ENCODE peak calls at places on chromosomes 1 and 21, in six cellular contexts. P is Calu3; S is fibroblast of lung; L is CD4-positive, alpha-beta T cell; O is spleen; B is psoas muscle. H is an unnamed sample.

GRCh38 chr21:29514652-29515247 is 216.0 kb downstream of the BACH1 start:
- DNase-seq in O (no peak), P (no peak), S (no peak), L (no peak), B (no peak), H (no peak)

GRCh38 chr1:85116856-85117255 is 68.6 kb upstream of the MCOLN3 start:
- DNase-seq in P (no peak), L (no peak), S (no peak), B (no peak), O (no peak), H (no peak)

GRCh38 chr1:29123871-29124365 is at the start of gene TMEM200B:
- DNase-seq in L (no peak), P (no peak), S (no peak), B (no peak), O (no peak), H (no peak)

GRCh38 chr21:38538353-38538752 is 40.1 kb upstream of the ERG start:
- DNase-seq in L (no peak), B (no peak), O (no peak), S (no peak), P (no peak), H (peak; percentile 12)

GRCh38 chr1:182189535-182190066 is 128.1 kb upstream of the ZNF648 start:
- DNase-seq in B (no peak), S (no peak), L (no peak), P (no peak), O (no peak), H (no peak)

GRCh38 chr1:59477286-59477685 is 180.4 kb downstream of the FGGY start:
- DNase-seq in O (no peak), B (no peak), L (no peak), S (peak; percentile 71), P (peak; percentile 14), H (no peak)

GRCh38 chr1:94156226-94156625 is 35.3 kb upstream of the ABCA4 start:
- DNase-seq in O (no peak), S (no peak), B (no peak), L (no peak), P (no peak), H (no peak)

GRCh38 chr1:224640587-224640986 is 24.5 kb downstream of the CNIH3 start:
- DNase-seq in O (no peak), B (no peak), P (no peak), L (no peak), S (no peak), H (no peak)

GRCh38 chr1:236287757-236288619 is 6.2 kb upstream of the ERO1B start:
- DNase-seq in S (no peak), L (no peak), B (no peak), O (no peak), P (no peak), H (no peak)

GRCh38 chr1:153347856-153348255 is 785 bp downstream of the PGLYRP4 start:
- DNase-seq in O (no peak), B (no peak), L (no peak), S (no peak), P (no peak), H (no peak)

GRCh38 chr1:41338820-41339219 is 22.4 kb upstream of the FOXO6 start:
- DNase-seq in B (no peak), O (no peak), S (no peak), L (no peak), P (no peak), H (no peak)

GRCh38 chr21:32940079-32941014 is 85.4 kb upstream of the OLIG2 start:
- DNase-seq in S (peak; percentile 52), O (no peak), P (peak; percentile 24), L (peak; percentile 11), B (no peak), H (peak; percentile 40)

GRCh38 chr21:43734131-43734634 is 15.3 kb downstream of the PDXK start:
- DNase-seq in B (no peak), O (no peak), S (no peak), P (peak; percentile 15), L (no peak), H (no peak)

GRCh38 chr1:45093334-45093733 is 81.3 kb downstream of the UROD start:
- DNase-seq in B (no peak), P (no peak), S (no peak), L (no peak), O (no peak), H (no peak)

GRCh38 chr1:17010601-17011438 is 908 bp downstream of the ATP13A2 start:
- DNase-seq in O (peak; percentile 88), P (peak; percentile 5), B (peak; percentile 71), S (peak; percentile 21), L (no peak), H (peak; percentile 58)

GRCh38 chr1:201374376-201374775 is 3.1 kb downstream of the TNNT2 start:
- DNase-seq in L (no peak), P (no peak), O (no peak), S (no peak), B (no peak), H (no peak)

GRCh38 chr1:14653461-14653960 is 55.0 kb downstream of the KAZN start:
- DNase-seq in O (no peak), P (no peak), S (peak; percentile 11), B (no peak), L (no peak), H (no peak)

GRCh38 chr1:163250382-163250974 is 47.8 kb upstream of the RGS5 start:
- DNase-seq in P (no peak), L (no peak), B (no peak), O (no peak), S (no peak), H (no peak)

GRCh38 chr1:181104790-181105133 is 16.3 kb downstream of the IER5 start:
- DNase-seq in L (peak; percentile 27), S (no peak), B (peak; percentile 60), P (peak; percentile 55), O (no peak), H (no peak)

GRCh38 chr1:19430121-19431068 is 54.9 kb downstream of the CAPZB start:
- DNase-seq in P (no peak), L (no peak), O (no peak), B (no peak), S (peak; percentile 72), H (peak; percentile 85)

GRCh38 chr1:202017385-202018225 is 7.2 kb downstream of the ELF3 start:
- DNase-seq in P (peak; percentile 89), L (no peak), O (no peak), B (no peak), S (no peak), H (no peak)

GRCh38 chr1:46202975-46203737 is at the start of gene LURAP1:
- DNase-seq in P (no peak), B (peak; percentile 69), L (no peak), S (peak; percentile 86), O (peak; percentile 81), H (peak; percentile 60)

GRCh38 chr1:173122958-173123852 is 72.5 kb upstream of the TNFSF18 start:
- DNase-seq in P (peak; percentile 55), B (peak; percentile 63), L (no peak), S (peak; percentile 98), O (no peak), H (peak; percentile 65)

GRCh38 chr1:72278461-72278860 is 3.9 kb downstream of the NEGR1 start:
- DNase-seq in L (no peak), O (no peak), B (no peak), S (no peak), P (no peak), H (no peak)

GRCh38 chr1:154726443-154726842 is 118.5 kb upstream of the ADAR start:
- DNase-seq in S (no peak), O (no peak), B (no peak), P (no peak), L (no peak), H (peak; percentile 14)

GRCh38 chr1:15876357-15876756 is 28.9 kb downstream of the SPEN start:
- DNase-seq in P (no peak), S (no peak), O (no peak), B (no peak), L (no peak), H (no peak)
- TF ChIP-seq CTCF in P (no peak), S (no peak), O (no peak), B (peak; percentile 30), L (no peak), H (no peak)

DNA sequence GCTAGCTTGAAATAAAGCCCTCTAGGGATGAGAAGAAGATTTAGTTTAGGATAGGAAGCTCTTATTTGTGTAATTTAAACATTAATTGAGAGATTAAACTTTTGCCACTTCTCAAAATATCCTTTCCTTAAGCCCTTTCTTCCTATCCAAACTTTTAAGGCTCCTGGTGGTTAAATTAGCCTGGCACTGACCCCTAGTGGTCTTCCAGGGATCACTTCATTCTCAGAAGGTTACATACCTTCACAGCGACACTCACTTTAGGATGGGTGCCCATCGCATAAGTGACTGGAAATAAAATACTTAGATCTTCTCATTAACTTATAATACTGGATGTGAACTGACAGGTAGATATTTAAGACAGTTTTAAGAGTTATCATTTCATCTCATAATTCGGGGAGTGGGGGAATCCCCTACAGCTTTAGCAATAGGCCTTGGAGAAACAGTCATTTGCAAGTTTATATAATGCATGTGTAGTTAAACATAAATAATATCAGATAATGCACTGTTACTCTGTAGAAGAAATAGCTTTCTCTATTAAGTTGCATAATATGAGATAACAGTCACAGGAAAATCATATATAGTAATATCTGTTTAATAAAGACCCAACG is 7.4 kb downstream of the LHX9 start:
- DNase-seq in O (no peak), S (peak; percentile 65), L (no peak), P (peak; percentile 60), B (no peak), H (peak; percentile 58)
- TF ChIP-seq CTCF in O (peak; percentile 59), S (peak; percentile 65), L (peak; percentile 81), P (peak; percentile 51), B (peak; percentile 71), H (peak; percentile 63)

DNA sequence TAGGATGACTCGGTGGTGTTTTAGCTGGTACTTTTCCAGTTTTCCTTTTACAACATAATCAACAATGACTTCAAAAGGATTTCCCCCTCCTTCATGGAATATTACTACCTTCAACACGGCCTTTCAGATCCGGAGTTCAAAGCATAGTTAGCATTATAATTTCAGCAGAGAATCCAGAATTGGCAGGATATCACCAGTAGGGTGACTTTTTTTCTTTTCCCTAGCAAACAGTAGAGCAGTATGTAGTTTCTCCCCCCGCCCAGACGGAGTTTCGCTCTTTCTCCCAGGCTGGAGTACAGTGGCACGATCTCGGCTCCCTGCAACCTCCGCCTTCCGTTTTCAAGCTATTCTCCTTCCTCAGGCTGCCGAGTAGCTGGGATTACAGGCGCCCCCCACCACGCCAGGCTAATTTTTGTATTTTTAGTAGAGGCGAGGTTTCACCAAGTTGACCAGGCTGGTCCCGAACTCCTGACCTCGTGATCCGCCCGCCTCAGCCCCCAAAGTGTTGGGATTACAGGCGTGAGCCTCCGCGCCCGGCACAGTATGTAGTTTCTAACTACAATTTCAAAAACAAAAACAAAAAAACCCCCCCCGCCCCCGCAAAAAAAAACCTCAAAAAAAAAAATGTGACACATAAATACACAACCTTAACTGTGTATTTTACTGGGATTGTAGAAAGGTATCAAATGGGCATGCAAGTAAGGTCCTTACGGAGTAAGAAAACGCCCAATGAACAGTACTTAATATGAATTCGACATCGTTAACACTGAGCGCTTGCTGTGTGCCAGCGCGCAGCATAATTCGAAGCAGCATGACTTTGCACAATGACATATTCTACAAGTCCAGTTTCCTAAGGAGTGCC is 1.5 kb upstream of the COX20 start:
- DNase-seq in S (peak; percentile 79), O (peak; percentile 87), B (peak; percentile 55), L (peak; percentile 36), P (peak; percentile 66), H (peak; percentile 89)
- TF ChIP-seq CTCF in S (no peak), O (peak; percentile 49), B (peak; percentile 7), L (no peak), P (no peak), H (peak; percentile 13)

DNA sequence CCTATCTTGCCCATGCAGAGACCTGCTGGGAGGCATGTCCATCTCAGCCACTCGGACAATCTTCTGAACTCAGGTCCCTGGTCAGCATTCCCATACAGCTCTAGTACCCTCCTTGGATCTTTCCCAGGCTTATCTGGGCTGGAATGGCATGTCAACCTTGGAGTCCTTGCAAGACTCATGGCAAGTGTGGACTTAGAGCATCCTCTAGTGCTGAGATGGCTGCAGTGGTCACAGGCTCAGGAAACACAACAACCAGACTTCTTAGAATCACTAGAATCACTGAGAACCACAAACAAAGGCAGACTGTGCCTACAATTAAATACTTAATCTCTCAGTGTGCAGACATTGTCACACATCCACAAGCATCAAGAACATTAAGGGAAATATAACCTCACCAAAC is 73.1 kb upstream of the TSHB start:
- DNase-seq in S (peak; percentile 1), O (no peak), B (no peak), L (no peak), P (peak; percentile 3), H (peak; percentile 14)
- TF ChIP-seq CTCF in S (peak; percentile 38), O (no peak), B (peak; percentile 33), L (no peak), P (no peak), H (no peak)

H was measured in endothelial cell of umbilical vein.